ENCODE peak calls at places on chromosomes 5 and 9, in nine cellular contexts. X, R, T, J, H, V, W, Z and M are unnamed samples.

GRCh38 chr9:7216004-7216821 is 458.4 kb downstream of the KDM4C start:
- DNase-seq in X (peak), R (peak), T (peak), J (no peak), H (peak), V (peak), W (peak), Z (no peak), M (no peak)

GRCh38 chr5:61055434-61056006 is 106.7 kb downstream of the SMIM15 start:
- DNase-seq in X (peak), R (peak), T (no peak), J (peak), H (peak), V (peak), W (peak), Z (peak), M (peak)

GRCh38 chr5:120532835-120533234 is 68.7 kb downstream of the PRR16 start:
- DNase-seq in X (no peak), R (no peak), T (no peak), J (peak), H (no peak), V (no peak), W (no peak), Z (no peak), M (no peak)

GRCh38 chr5:175688352-175689146 is 30.7 kb downstream of the HRH2 start:
- DNase-seq in X (no peak), R (no peak), T (no peak), J (no peak), H (no peak), V (no peak), W (no peak), Z (no peak), M (no peak)

GRCh38 chr5:127003798-127004495 is 26.4 kb downstream of the MARCHF3 start:
- DNase-seq in X (no peak), R (no peak), T (no peak), J (no peak), H (no peak), V (no peak), W (no peak), Z (no peak), M (no peak)

GRCh38 chr9:87112656-87113055 is 165.3 kb upstream of the GAS1 start:
- DNase-seq in X (no peak), R (no peak), T (no peak), J (no peak), H (peak), V (peak), W (peak), Z (no peak), M (no peak)

GRCh38 chr5:51382759-51383493 is at the start of gene ISL1:
- DNase-seq in X (no peak), R (peak), T (no peak), J (peak), H (peak), V (peak), W (peak), Z (peak), M (no peak)

GRCh38 chr5:40955313-40955712 is 46.0 kb downstream of the C7 start:
- DNase-seq in X (no peak), R (no peak), T (no peak), J (no peak), H (no peak), V (no peak), W (no peak), Z (no peak), M (no peak)

GRCh38 chr5:108168915-108169314 is 213.0 kb downstream of the FBXL17 start:
- DNase-seq in X (no peak), R (no peak), T (no peak), J (no peak), H (no peak), V (no peak), W (no peak), Z (no peak), M (no peak)

GRCh38 chr9:79395691-79396558 is 175.8 kb upstream of the TLE4 start:
- DNase-seq in X (no peak), R (no peak), T (no peak), J (peak), H (no peak), V (no peak), W (peak), Z (no peak), M (no peak)

GRCh38 chr9:133374612-133375115 is 1.2 kb downstream of the SURF4 start:
- DNase-seq in X (no peak), R (peak), T (no peak), J (no peak), H (peak), V (peak), W (peak), Z (no peak), M (no peak)

GRCh38 chr5:140546851-140547507 is 483 bp upstream of the EIF4EBP3 start:
- DNase-seq in X (no peak), R (no peak), T (no peak), J (no peak), H (peak), V (no peak), W (no peak), Z (no peak), M (no peak)

GRCh38 chr5:172786736-172787462 is 15.9 kb upstream of the DUSP1 start:
- DNase-seq in X (no peak), R (no peak), T (no peak), J (no peak), H (no peak), V (no peak), W (no peak), Z (no peak), M (no peak)

GRCh38 chr5:35736280-35736679 is 118.6 kb downstream of the SPEF2 start:
- DNase-seq in X (no peak), R (no peak), T (no peak), J (no peak), H (peak), V (peak), W (no peak), Z (no peak), M (no peak)

DNA sequence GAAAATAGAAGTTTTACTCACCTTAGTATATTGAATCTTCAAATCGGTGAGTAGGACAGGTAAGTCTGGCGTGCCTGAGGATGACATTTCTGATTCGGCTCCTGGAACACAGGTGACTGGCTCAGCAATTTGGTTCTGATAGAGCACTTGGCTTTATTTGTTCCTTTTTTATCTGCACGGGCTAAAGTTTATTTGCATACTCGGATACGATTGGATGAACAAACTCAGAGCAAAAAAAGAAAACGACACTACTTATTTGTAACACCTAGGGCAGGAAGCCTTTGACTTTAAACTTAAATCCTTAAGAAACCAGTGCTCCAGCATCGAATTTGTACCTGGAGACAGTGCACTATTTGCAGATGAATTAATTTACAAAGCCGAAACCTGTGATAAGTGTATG is at the start of gene ALDH1A1:
- DNase-seq in X (no peak), R (peak), T (no peak), J (peak), H (no peak), V (no peak), W (no peak), Z (peak), M (no peak)
- H2AFZ ChIP-seq in X (no peak), R (peak), T (no peak), J (peak), H (peak), V (no peak), W (no peak), Z (peak), M (no peak)

DNA sequence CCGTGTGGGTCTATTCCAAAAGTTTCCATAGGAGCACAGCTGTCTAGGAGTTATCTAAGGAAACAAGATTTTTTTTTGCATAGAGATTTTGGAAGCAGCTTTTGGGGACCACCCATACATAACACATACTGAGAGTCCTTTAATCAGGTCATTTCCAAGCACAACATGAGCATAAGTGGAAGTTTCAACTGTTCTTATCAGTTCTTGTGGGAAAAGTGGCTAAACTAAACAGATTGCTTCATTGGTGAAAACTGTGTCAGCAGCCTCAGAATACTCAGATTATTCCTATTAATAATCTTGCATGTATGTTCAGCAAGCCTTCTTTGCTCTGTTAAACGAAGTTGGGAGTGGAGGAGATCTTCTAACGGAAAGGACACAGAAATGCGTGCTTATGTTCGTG is 153.6 kb upstream of the TYRP1 start:
- DNase-seq in X (no peak), R (no peak), T (no peak), J (no peak), H (no peak), V (no peak), W (no peak), Z (no peak), M (no peak)
- H2AFZ ChIP-seq in X (no peak), R (no peak), T (no peak), J (peak), H (no peak), V (no peak), W (no peak), Z (no peak), M (no peak)

GRCh38 chr9:134418354-134418753 is 92.1 kb downstream of the RXRA start:
- DNase-seq in X (no peak), R (no peak), T (no peak), J (no peak), H (no peak), V (no peak), W (no peak), Z (no peak), M (no peak)
- H2AFZ ChIP-seq in X (no peak), R (no peak), T (no peak), J (no peak), H (no peak), V (no peak), W (no peak), Z (no peak), M (no peak)

GRCh38 chr5:112348387-112348786 is 70.7 kb downstream of the EPB41L4A start:
- DNase-seq in X (no peak), R (no peak), T (no peak), J (peak), H (no peak), V (no peak), W (no peak), Z (no peak), M (no peak)

GRCh38 chr5:112350626-112351025 is 68.5 kb downstream of the EPB41L4A start:
- DNase-seq in X (no peak), R (no peak), T (no peak), J (no peak), H (no peak), V (no peak), W (no peak), Z (no peak), M (no peak)

GRCh38 chr5:112348915-112349314 is 70.2 kb downstream of the EPB41L4A start:
- DNase-seq in X (no peak), R (no peak), T (no peak), J (no peak), H (no peak), V (no peak), W (no peak), Z (no peak), M (no peak)

GRCh38 chr5:112344540-112344939 is 74.5 kb downstream of the EPB41L4A start:
- DNase-seq in X (no peak), R (no peak), T (no peak), J (no peak), H (no peak), V (no peak), W (no peak), Z (no peak), M (no peak)

DNA sequence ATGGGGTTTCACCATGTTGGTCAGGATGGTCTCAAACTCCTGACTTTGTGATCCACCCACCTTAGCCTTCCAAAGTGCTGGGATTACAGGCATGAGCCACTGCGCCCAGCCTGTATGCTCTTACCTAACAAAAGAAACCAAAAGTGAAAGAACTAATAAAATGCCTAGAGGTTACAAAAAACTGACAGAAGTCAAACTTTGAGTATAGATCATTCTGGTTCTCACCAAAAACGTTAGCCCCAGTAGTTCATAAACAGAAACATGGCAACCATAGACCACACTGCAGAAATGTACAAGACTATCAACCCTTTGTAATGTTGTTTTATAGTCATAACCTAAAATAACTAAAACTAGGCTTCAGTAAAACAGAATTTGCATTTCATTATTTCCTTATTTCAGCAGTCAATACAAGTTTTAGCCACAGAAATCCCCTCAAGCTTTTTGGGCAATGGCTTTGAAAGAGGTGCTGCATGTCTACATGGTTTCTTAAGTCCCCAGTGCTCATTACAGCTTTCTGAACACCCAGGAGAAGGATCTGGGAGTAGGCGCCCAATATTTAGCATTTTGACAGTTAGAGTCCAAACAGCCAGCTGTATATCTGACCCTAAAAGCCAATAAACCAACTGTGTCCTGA is 72.5 kb downstream of the EPB41L4A start:
- DNase-seq in X (no peak), R (no peak), T (no peak), J (no peak), H (no peak), V (no peak), W (no peak), Z (no peak), M (no peak)
- H2AFZ ChIP-seq in X (no peak), R (no peak), T (no peak), J (no peak), H (no peak), V (no peak), W (no peak), Z (no peak), M (peak)